ENCODE peak calls at places on chromosomes 7 and 10, in seven cellular contexts. E is B cell, W is RPMI7951, O is nephron progenitor cell, U is Peyer's patch, M is amniotic stem cell, L is bronchial epithelial cell. A is an unnamed sample.

GRCh38 chr10:121928528-121928884 is 675 bp upstream of the ATE1 start:
- DNase-seq in E (no peak), W (peak; percentile 39), O (no peak), U (no peak), M (no peak), L (no peak), A (peak; percentile 37)

GRCh38 chr10:33653584-33654367 is 319.3 kb upstream of the NRP1 start:
- DNase-seq in E (no peak), W (peak; percentile 82), O (no peak), U (no peak), M (peak; percentile 34), L (peak; percentile 71), A (no peak)

GRCh38 chr7:104207731-104208420 is at the start of gene ORC5:
- DNase-seq in E (peak; percentile 67), W (peak; percentile 82), O (peak; percentile 73), U (peak; percentile 84), M (peak; percentile 58), L (peak; percentile 71), A (peak; percentile 91)

GRCh38 chr7:95491634-95492314 is 6.0 kb downstream of the ASB4 start:
- DNase-seq in E (no peak), W (no peak), O (peak; percentile 6), U (no peak), M (no peak), L (peak; percentile 99), A (no peak)

GRCh38 chr7:131284702-131285419 is 42.8 kb upstream of the MKLN1 start:
- DNase-seq in E (no peak), W (no peak), O (peak; percentile 8), U (no peak), M (no peak), L (peak; percentile 36), A (no peak)

GRCh38 chr10:88092975-88093374 is 229.6 kb downstream of the PTEN start:
- DNase-seq in E (no peak), W (no peak), O (no peak), U (no peak), M (no peak), L (no peak), A (no peak)

GRCh38 chr10:77139145-77139692 is 498.4 kb downstream of the KCNMA1 start:
- DNase-seq in E (no peak), W (no peak), O (no peak), U (no peak), M (no peak), L (no peak), A (no peak)

GRCh38 chr10:43045246-43045621 is 31.6 kb upstream of the RET start:
- DNase-seq in E (no peak), W (no peak), O (peak; percentile 4), U (peak; percentile 47), M (no peak), L (no peak), A (no peak)

GRCh38 chr7:130189281-130189782 is 15.9 kb downstream of the TMEM209 start:
- DNase-seq in E (no peak), W (no peak), O (no peak), U (no peak), M (no peak), L (no peak), A (no peak)

GRCh38 chr10:9786101-9786500 is 1231.6 kb upstream of the CELF2 start:
- DNase-seq in E (no peak), W (no peak), O (no peak), U (no peak), M (no peak), L (peak; percentile 88), A (no peak)

GRCh38 chr7:11206131-11206921 is 232.7 kb downstream of the PHF14 start:
- DNase-seq in E (no peak), W (no peak), O (no peak), U (no peak), M (no peak), L (no peak), A (no peak)

GRCh38 chr7:70694357-70694908 is 437.5 kb upstream of the GALNT17 start:
- DNase-seq in E (no peak), W (no peak), O (peak; percentile 62), U (peak; percentile 76), M (no peak), L (no peak), A (peak; percentile 73)

GRCh38 chr10:130427216-130427722 is 291.1 kb downstream of the GLRX3 start:
- DNase-seq in E (no peak), W (no peak), O (no peak), U (no peak), M (no peak), L (no peak), A (no peak)

GRCh38 chr7:129874722-129875121 is 78.0 kb downstream of the UBE2H start:
- DNase-seq in E (no peak), W (no peak), O (no peak), U (no peak), M (no peak), L (no peak), A (no peak)

GRCh38 chr10:91598211-91598981 is 34.5 kb downstream of the PPP1R3C start:
- DNase-seq in E (no peak), W (peak; percentile 87), O (no peak), U (no peak), M (peak; percentile 57), L (peak; percentile 92), A (no peak)

GRCh38 chr10:68406111-68406814 is 814 bp downstream of the RUFY2 start:
- DNase-seq in E (peak; percentile 38), W (peak; percentile 59), O (peak; percentile 75), U (peak; percentile 65), M (no peak), L (peak; percentile 25), A (peak; percentile 80)

GRCh38 chr7:115618676-115619075 is 411.9 kb downstream of the TFEC start:
- DNase-seq in E (no peak), W (no peak), O (no peak), U (no peak), M (no peak), L (no peak), A (no peak)

GRCh38 chr10:21048086-21048485 is 151.0 kb upstream of the NEBL start:
- DNase-seq in E (no peak), W (no peak), O (no peak), U (no peak), M (no peak), L (peak; percentile 50), A (no peak)

GRCh38 chr7:74479961-74480829 is 26.5 kb downstream of the GTF2IRD1 start:
- DNase-seq in E (no peak), W (peak; percentile 90), O (peak; percentile 83), U (peak; percentile 82), M (peak; percentile 76), L (peak; percentile 63), A (no peak)

GRCh38 chr10:49550563-49550962 is 11.6 kb upstream of the ERCC6 start:
- DNase-seq in E (no peak), W (peak; percentile 81), O (no peak), U (no peak), M (no peak), L (peak; percentile 94), A (no peak)

GRCh38 chr7:77439572-77439971 is 23.4 kb upstream of the GSAP start:
- DNase-seq in E (no peak), W (peak; percentile 77), O (no peak), U (peak; percentile 56), M (no peak), L (peak; percentile 56), A (no peak)

GRCh38 chr10:11344550-11344949 is 266.9 kb downstream of the USP6NL start:
- DNase-seq in E (no peak), W (no peak), O (no peak), U (no peak), M (no peak), L (no peak), A (peak; percentile 52)

A was measured in GM20000.